ENCODE peak calls at places on chromosomes 7 and 10, in six cellular contexts. K is tibial artery, J is AG09309, T is ovary, F is OCI-LY7, E is uterus. I is an unnamed sample.

GRCh38 chr7:135291809-135292253 is 58.2 kb downstream of the STRA8 start:
- DNase-seq in F (no peak), K (no peak), E (no peak), T (no peak), J (no peak), I (no peak)

GRCh38 chr7:102284891-102285540 is 1.7 kb upstream of the SH2B2 start:
- DNase-seq in J (no peak), F (peak), E (peak), T (peak), K (no peak), I (no peak)

GRCh38 chr7:112341464-112341863 is 108.8 kb upstream of the IFRD1 start:
- DNase-seq in E (no peak), T (no peak), J (no peak), F (no peak), K (no peak), I (no peak)

GRCh38 chr7:102849079-102849478 is 63.7 kb upstream of the LRRC17 start:
- DNase-seq in E (no peak), T (no peak), J (no peak), K (no peak), F (no peak), I (no peak)

GRCh38 chr7:26170663-26171062 is 18.7 kb downstream of the NFE2L3 start:
- DNase-seq in T (no peak), J (no peak), F (no peak), K (no peak), E (no peak), I (no peak)

GRCh38 chr7:27248911-27249723 is 6.5 kb downstream of the EVX1 start:
- DNase-seq in F (no peak), T (no peak), K (no peak), E (no peak), J (peak), I (no peak)

GRCh38 chr7:14858410-14858809 is 44.1 kb downstream of the DGKB start:
- DNase-seq in T (no peak), E (no peak), F (no peak), K (no peak), J (no peak), I (no peak)

GRCh38 chr10:76111986-76112825 is 680.8 kb downstream of the LRMDA start:
- DNase-seq in F (no peak), J (no peak), E (no peak), K (no peak), T (no peak), I (no peak)

GRCh38 chr10:71719042-71719441 is 536 bp downstream of the C10orf105 start:
- DNase-seq in E (peak), J (no peak), T (peak), F (no peak), K (peak), I (no peak)

GRCh38 chr10:118955531-118956252 is 73.8 kb upstream of the NANOS1 start:
- DNase-seq in T (no peak), E (no peak), K (no peak), J (no peak), F (no peak), I (no peak)

GRCh38 chr10:69353981-69354635 is 62.6 kb downstream of the TACR2 start:
- DNase-seq in F (no peak), T (no peak), E (no peak), J (no peak), K (no peak), I (no peak)

GRCh38 chr7:129777195-129777844 is 165.8 kb downstream of the NRF1 start:
- DNase-seq in F (no peak), E (no peak), T (no peak), K (no peak), J (no peak), I (no peak)

GRCh38 chr7:139029353-139029752 is 6.5 kb downstream of the ZC3HAV1L start:
- DNase-seq in K (no peak), T (no peak), E (no peak), J (no peak), F (no peak), I (no peak)

GRCh38 chr10:27252267-27253000 is 11.8 kb upstream of the ACBD5 start:
- DNase-seq in K (no peak), E (peak), F (no peak), J (no peak), T (peak), I (peak)

GRCh38 chr7:157278791-157279678 is 57.8 kb upstream of the DNAJB6 start:
- DNase-seq in T (no peak), F (no peak), E (no peak), J (no peak), K (no peak), I (no peak)

GRCh38 chr10:80187465-80188409 is 17.6 kb downstream of the ANXA11 start:
- DNase-seq in F (peak), T (no peak), K (no peak), J (no peak), E (no peak), I (peak)

GRCh38 chr10:13956826-13957225 is 370.1 kb downstream of the PRPF18 start:
- DNase-seq in F (no peak), E (peak), K (peak), T (peak), J (peak), I (no peak)

GRCh38 chr10:50809596-50809995 is 69.9 kb downstream of the ASAH2B start:
- DNase-seq in E (no peak), T (no peak), F (no peak), K (no peak), J (no peak), I (no peak)

GRCh38 chr7:121211253-121211652 is 117.5 kb upstream of the WNT16 start:
- DNase-seq in J (no peak), E (no peak), T (no peak), K (no peak), F (no peak), I (no peak)

GRCh38 chr10:76168437-76168836 is 737.0 kb downstream of the LRMDA start:
- DNase-seq in F (no peak), E (no peak), K (no peak), T (no peak), J (no peak), I (no peak)

GRCh38 chr7:132307465-132307864 is 268.8 kb downstream of the PLXNA4 start:
- DNase-seq in T (no peak), J (no peak), F (no peak), K (no peak), E (no peak), I (no peak)

GRCh38 chr7:20331912-20332317 is 1.2 kb downstream of the ITGB8 start:
- DNase-seq in K (no peak), F (no peak), J (no peak), T (no peak), E (no peak), I (no peak)

GRCh38 chr7:79461660-79462059 is 8.2 kb upstream of the MAGI2 start:
- DNase-seq in K (no peak), T (no peak), J (no peak), E (no peak), F (no peak), I (no peak)

GRCh38 chr10:102654566-102654965 is 10.3 kb downstream of the TRIM8 start:
- DNase-seq in F (no peak), K (no peak), E (no peak), T (no peak), J (no peak), I (no peak)

GRCh38 chr7:27608776-27609495 is 53.7 kb downstream of the HIBADH start:
- DNase-seq in T (no peak), E (no peak), J (no peak), K (no peak), F (no peak), I (no peak)

GRCh38 chr10:21513035-21513434 is 12.4 kb downstream of the SKIDA1 start:
- DNase-seq in E (no peak), K (no peak), J (no peak), T (no peak), F (no peak), I (no peak)

GRCh38 chr10:80359644-80360043 is 3.1 kb downstream of the DYDC2 start:
- DNase-seq in E (no peak), T (no peak), K (no peak), J (no peak), F (no peak), I (no peak)

GRCh38 chr10:86090807-86091206 is 275.8 kb downstream of the GRID1 start:
- DNase-seq in F (no peak), T (no peak), K (no peak), E (no peak), J (no peak), I (no peak)

GRCh38 chr7:19305698-19306097 is 160.5 kb upstream of the FERD3L start:
- DNase-seq in J (no peak), E (no peak), T (no peak), F (no peak), K (no peak), I (no peak)

GRCh38 chr10:18659784-18660561 is 742 bp downstream of the ARL5B start:
- DNase-seq in T (no peak), J (no peak), K (no peak), F (peak), E (no peak), I (no peak)

GRCh38 chr10:113177163-113177935 is 227.3 kb downstream of the TCF7L2 start:
- DNase-seq in T (peak), K (no peak), E (no peak), J (no peak), F (no peak), I (no peak)

GRCh38 chr10:30840386-30841074 is 191.1 kb downstream of the ZNF438 start:
- DNase-seq in K (no peak), E (peak), T (no peak), J (no peak), F (no peak), I (no peak)

GRCh38 chr10:110151467-110151866 is 55.9 kb upstream of the MXI1 start:
- DNase-seq in T (no peak), F (no peak), J (no peak), E (no peak), K (no peak), I (no peak)

GRCh38 chr7:114158275-114158674 is 239.5 kb upstream of the PPP1R3A start:
- DNase-seq in F (no peak), T (no peak), E (no peak), J (no peak), K (no peak), I (no peak)

GRCh38 chr10:10818082-10818481 is 199.6 kb upstream of the CELF2 start:
- DNase-seq in J (no peak), K (peak), F (no peak), T (no peak), E (no peak), I (no peak)

GRCh38 chr7:33251261-33251660 is 121.9 kb downstream of the BBS9 start:
- DNase-seq in T (no peak), F (no peak), K (no peak), J (no peak), E (no peak), I (no peak)

GRCh38 chr10:80908596-80908995 is 370.9 kb downstream of the SH2D4B start:
- DNase-seq in E (no peak), K (no peak), J (no peak), F (no peak), T (no peak), I (no peak)

GRCh38 chr10:59387951-59388431 is 25.6 kb upstream of the FAM13C start:
- DNase-seq in J (peak), E (no peak), T (no peak), F (no peak), K (peak), I (no peak)

GRCh38 chr7:218896-219580 is 26.7 kb downstream of the FAM20C start:
- DNase-seq in F (no peak), K (no peak), E (no peak), T (no peak), J (no peak), I (no peak)

GRCh38 chr7:21526007-21526406 is 16.8 kb upstream of the DNAH11 start:
- DNase-seq in F (peak), E (no peak), T (no peak), K (no peak), J (no peak), I (no peak)

GRCh38 chr10:31878486-31878885 is 50.1 kb downstream of the ARHGAP12 start:
- DNase-seq in J (no peak), T (no peak), K (no peak), E (no peak), F (no peak), I (no peak)

GRCh38 chr10:31875608-31876007 is 53.0 kb downstream of the ARHGAP12 start:
- DNase-seq in K (no peak), E (no peak), J (no peak), T (no peak), F (no peak), I (no peak)

GRCh38 chr10:31873724-31874123 is 54.9 kb downstream of the ARHGAP12 start:
- DNase-seq in F (no peak), J (no peak), K (no peak), E (no peak), T (no peak), I (no peak)

GRCh38 chr10:31871266-31871887 is 57.3 kb downstream of the ARHGAP12 start:
- DNase-seq in T (no peak), K (no peak), J (no peak), F (no peak), E (no peak), I (no peak)

DNA sequence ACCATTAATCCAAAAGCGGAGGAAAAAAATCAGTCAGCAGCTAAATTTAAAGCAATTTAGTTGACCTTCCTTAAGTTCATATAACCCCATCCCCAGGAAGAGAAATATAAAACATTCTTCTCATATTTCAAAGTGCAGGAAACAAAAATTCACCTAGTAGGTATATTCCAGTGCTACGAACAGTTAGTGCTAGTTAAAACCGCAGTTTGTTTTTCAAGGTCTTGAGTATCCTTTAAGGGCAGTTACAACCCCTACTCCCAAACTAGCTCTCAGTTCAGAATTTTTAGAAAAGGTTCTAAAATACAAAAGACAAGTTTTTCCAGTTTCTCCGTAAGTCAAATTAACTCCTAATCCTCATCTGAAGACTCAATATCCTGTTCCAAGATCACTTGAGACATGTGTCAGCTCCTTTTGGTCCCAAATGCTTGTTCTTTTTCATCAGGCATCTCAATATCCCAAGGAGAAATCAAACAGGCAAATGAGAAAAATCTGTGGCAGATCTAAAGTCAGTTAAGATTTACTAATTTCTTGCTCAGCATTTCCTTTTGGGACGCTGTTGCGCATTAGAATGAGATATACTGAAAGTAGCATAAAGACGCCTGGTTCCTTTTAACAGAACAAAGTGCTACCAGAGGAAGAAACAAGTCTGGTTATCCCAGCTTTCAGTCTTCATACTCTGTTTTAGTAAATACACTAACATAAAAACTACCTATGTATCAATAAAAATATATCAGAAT is 51.8 kb downstream of the ARHGAP12 start:
- DNase-seq in T (no peak), J (no peak), K (no peak), E (no peak), F (no peak), I (peak)
- TF ChIP-seq CTCF in T (no peak), J (no peak), K (no peak), E (no peak), F (no peak), I (peak)

GRCh38 chr7:22589641-22590141 is 89.7 kb upstream of the STEAP1B start:
- DNase-seq in F (no peak), J (no peak), K (peak), T (no peak), E (peak), I (no peak)
- H3K4me3 ChIP-seq in F (no peak), J (no peak), K (peak), T (no peak), E (no peak), I (no peak)

GRCh38 chr7:93092757-93093370 is 24.9 kb downstream of the SAMD9 start:
- DNase-seq in E (no peak), F (peak), T (no peak), J (peak), K (no peak), I (peak)
- TF ChIP-seq CTCF in E (no peak), F (peak), T (no peak), J (peak), K (no peak), I (peak)

DNA sequence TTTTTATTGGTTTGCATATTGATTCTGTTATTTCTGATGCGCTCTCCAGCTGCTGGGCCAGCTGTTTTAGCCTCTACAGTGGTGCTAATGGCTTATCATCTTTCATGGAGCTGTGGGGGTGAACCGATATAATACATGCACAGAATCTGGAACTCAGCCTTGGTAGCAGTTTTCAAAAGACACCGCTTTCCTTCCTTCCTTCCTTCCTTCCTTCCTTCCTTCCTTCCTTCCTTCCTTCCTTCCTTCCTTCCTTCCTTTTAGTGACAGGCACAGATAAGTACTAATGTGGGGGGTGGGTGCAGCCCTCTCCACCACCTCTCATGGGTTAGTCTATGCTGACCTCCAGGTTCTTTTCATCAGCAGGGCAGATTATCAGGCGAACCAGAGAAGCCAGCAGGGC is 31.9 kb upstream of the C10orf53 start:
- DNase-seq in J (no peak), F (no peak), T (no peak), E (no peak), K (no peak), I (no peak)
- H3K4me3 ChIP-seq in J (no peak), F (no peak), T (no peak), E (no peak), K (no peak), I (no peak)

GRCh38 chr7:81839708-81840359 is 70.0 kb upstream of the HGF start:
- DNase-seq in J (no peak), E (no peak), F (no peak), T (no peak), K (no peak), I (no peak)
- TF ChIP-seq CTCF in J (no peak), E (no peak), F (no peak), T (no peak), K (no peak), I (no peak)

GRCh38 chr7:43247757-43248156 is 135.3 kb downstream of the HECW1 start:
- DNase-seq in K (no peak), F (no peak), T (no peak), E (no peak), J (no peak), I (no peak)

GRCh38 chr7:43248553-43248952 is 136.1 kb downstream of the HECW1 start:
- DNase-seq in T (no peak), F (no peak), J (no peak), K (no peak), E (no peak), I (no peak)

GRCh38 chr7:43249808-43250145 is 137.3 kb downstream of the HECW1 start:
- DNase-seq in K (no peak), J (no peak), T (no peak), F (no peak), E (no peak), I (no peak)

GRCh38 chr7:43244782-43245181 is 132.3 kb downstream of the HECW1 start:
- DNase-seq in K (no peak), J (no peak), T (no peak), F (no peak), E (no peak), I (no peak)

GRCh38 chr7:43248961-43249807 is 136.7 kb downstream of the HECW1 start:
- DNase-seq in F (no peak), J (no peak), K (no peak), E (no peak), T (peak), I (no peak)
- H3K4me3 ChIP-seq in F (no peak), J (peak), K (peak), E (no peak), T (no peak), I (no peak)